ENCODE peak calls at places on chromosomes 2 and 18, in eight cellular contexts. One of them, this sample, is unnamed.

GRCh38 chr18:48391863-48392262 is 17.3 kb downstream of the ZBTB7C start:
- DNase-seq in ovary: no peak
- DNase-seq in prostate gland: peak
- DNase-seq in IMR-90: no peak
- DNase-seq in lung: no peak
- DNase-seq in foreskin fibroblast: no peak
- DNase-seq in GM06990: no peak
- DNase-seq in breast epithelium: peak
- DNase-seq in this sample: no peak

GRCh38 chr2:45218931-45219339 is 209.7 kb upstream of the SIX2 start:
- DNase-seq in IMR-90: no peak
- DNase-seq in breast epithelium: no peak
- DNase-seq in ovary: no peak
- DNase-seq in lung: peak
- DNase-seq in GM06990: no peak
- DNase-seq in prostate gland: peak
- DNase-seq in foreskin fibroblast: no peak
- DNase-seq in this sample: peak

GRCh38 chr2:40178971-40179370 is 272.9 kb downstream of the SLC8A1 start:
- DNase-seq in prostate gland: no peak
- DNase-seq in lung: no peak
- DNase-seq in foreskin fibroblast: peak
- DNase-seq in breast epithelium: no peak
- DNase-seq in ovary: no peak
- DNase-seq in GM06990: no peak
- DNase-seq in IMR-90: peak
- DNase-seq in this sample: no peak

GRCh38 chr18:42860011-42860410 is 255.5 kb downstream of the RIT2 start:
- DNase-seq in lung: no peak
- DNase-seq in IMR-90: no peak
- DNase-seq in foreskin fibroblast: no peak
- DNase-seq in prostate gland: no peak
- DNase-seq in breast epithelium: no peak
- DNase-seq in GM06990: no peak
- DNase-seq in ovary: no peak
- DNase-seq in this sample: peak

GRCh38 chr2:95179451-95179850 is 13.8 kb downstream of the ZNF2 start:
- DNase-seq in ovary: no peak
- DNase-seq in foreskin fibroblast: no peak
- DNase-seq in lung: no peak
- DNase-seq in breast epithelium: no peak
- DNase-seq in IMR-90: no peak
- DNase-seq in GM06990: no peak
- DNase-seq in prostate gland: no peak
- DNase-seq in this sample: no peak

GRCh38 chr2:24779121-24779520 is 14.1 kb downstream of the PTRHD1 start:
- DNase-seq in breast epithelium: no peak
- DNase-seq in ovary: no peak
- DNase-seq in IMR-90: no peak
- DNase-seq in foreskin fibroblast: no peak
- DNase-seq in GM06990: no peak
- DNase-seq in lung: no peak
- DNase-seq in prostate gland: no peak
- DNase-seq in this sample: peak

GRCh38 chr2:9815076-9815475 is 28.2 kb upstream of the TAF1B start:
- DNase-seq in GM06990: no peak
- DNase-seq in IMR-90: no peak
- DNase-seq in prostate gland: no peak
- DNase-seq in foreskin fibroblast: no peak
- DNase-seq in breast epithelium: no peak
- DNase-seq in lung: no peak
- DNase-seq in ovary: no peak
- DNase-seq in this sample: no peak

GRCh38 chr2:175203621-175204496 is 22.3 kb upstream of the ATP5MC3 start:
- DNase-seq in lung: peak
- DNase-seq in GM06990: no peak
- DNase-seq in foreskin fibroblast: peak
- DNase-seq in prostate gland: peak
- DNase-seq in ovary: no peak
- DNase-seq in IMR-90: peak
- DNase-seq in breast epithelium: no peak
- DNase-seq in this sample: peak

GRCh38 chr2:180776924-180777323 is 203.5 kb upstream of the UBE2E3 start:
- DNase-seq in foreskin fibroblast: no peak
- DNase-seq in breast epithelium: no peak
- DNase-seq in lung: no peak
- DNase-seq in prostate gland: no peak
- DNase-seq in IMR-90: peak
- DNase-seq in GM06990: no peak
- DNase-seq in ovary: no peak
- DNase-seq in this sample: no peak

GRCh38 chr18:5556317-5556974 is 12.6 kb upstream of the EPB41L3 start:
- DNase-seq in foreskin fibroblast: peak
- DNase-seq in lung: no peak
- DNase-seq in GM06990: no peak
- DNase-seq in IMR-90: peak
- DNase-seq in breast epithelium: no peak
- DNase-seq in prostate gland: no peak
- DNase-seq in ovary: no peak
- DNase-seq in this sample: no peak

GRCh38 chr2:129008881-129009554 is 690.4 kb upstream of the HS6ST1 start:
- DNase-seq in foreskin fibroblast: no peak
- DNase-seq in IMR-90: no peak
- DNase-seq in breast epithelium: no peak
- DNase-seq in prostate gland: no peak
- DNase-seq in lung: no peak
- DNase-seq in ovary: no peak
- DNase-seq in GM06990: no peak
- DNase-seq in this sample: no peak

GRCh38 chr2:33491685-33492084 is 15.2 kb downstream of the RASGRP3 start:
- DNase-seq in lung: no peak
- DNase-seq in foreskin fibroblast: no peak
- DNase-seq in GM06990: no peak
- DNase-seq in prostate gland: no peak
- DNase-seq in IMR-90: no peak
- DNase-seq in breast epithelium: no peak
- DNase-seq in ovary: no peak
- DNase-seq in this sample: no peak

GRCh38 chr2:98839292-98839691 is 96.7 kb downstream of the CRACDL start:
- DNase-seq in prostate gland: no peak
- DNase-seq in ovary: no peak
- DNase-seq in GM06990: no peak
- DNase-seq in IMR-90: peak
- DNase-seq in breast epithelium: no peak
- DNase-seq in lung: no peak
- DNase-seq in foreskin fibroblast: peak
- DNase-seq in this sample: no peak

GRCh38 chr2:62197609-62198236 is 1.8 kb downstream of the B3GNT2 start:
- DNase-seq in foreskin fibroblast: peak
- DNase-seq in GM06990: peak
- DNase-seq in ovary: peak
- DNase-seq in prostate gland: peak
- DNase-seq in lung: peak
- DNase-seq in IMR-90: no peak
- DNase-seq in breast epithelium: no peak
- DNase-seq in this sample: peak

GRCh38 chr18:58315739-58316215 is 271.8 kb downstream of the NEDD4L start:
- DNase-seq in ovary: no peak
- DNase-seq in foreskin fibroblast: no peak
- DNase-seq in breast epithelium: peak
- DNase-seq in prostate gland: no peak
- DNase-seq in IMR-90: no peak
- DNase-seq in GM06990: no peak
- DNase-seq in lung: no peak
- DNase-seq in this sample: peak

GRCh38 chr18:31101148-31102019 is 837 bp downstream of the DSC2 start:
- DNase-seq in lung: peak
- DNase-seq in ovary: peak
- DNase-seq in IMR-90: no peak
- DNase-seq in prostate gland: peak
- DNase-seq in foreskin fibroblast: no peak
- DNase-seq in breast epithelium: peak
- DNase-seq in GM06990: peak
- DNase-seq in this sample: peak

GRCh38 chr2:63977904-63978303 is 41.3 kb downstream of the VPS54 start:
- DNase-seq in prostate gland: no peak
- DNase-seq in breast epithelium: no peak
- DNase-seq in foreskin fibroblast: no peak
- DNase-seq in lung: no peak
- DNase-seq in IMR-90: no peak
- DNase-seq in ovary: no peak
- DNase-seq in GM06990: peak
- DNase-seq in this sample: no peak

GRCh38 chr18:79952996-79953559 is 1.6 kb upstream of the SLC66A2 start:
- DNase-seq in IMR-90: no peak
- DNase-seq in foreskin fibroblast: no peak
- DNase-seq in breast epithelium: peak
- DNase-seq in lung: no peak
- DNase-seq in ovary: no peak
- DNase-seq in GM06990: no peak
- DNase-seq in prostate gland: no peak
- DNase-seq in this sample: no peak

GRCh38 chr2:210230984-210231383 is 5.7 kb upstream of the ACADL start:
- DNase-seq in prostate gland: no peak
- DNase-seq in breast epithelium: no peak
- DNase-seq in IMR-90: no peak
- DNase-seq in foreskin fibroblast: no peak
- DNase-seq in lung: no peak
- DNase-seq in GM06990: no peak
- DNase-seq in ovary: no peak
- DNase-seq in this sample: no peak

GRCh38 chr2:168166902-168167510 is 80.4 kb downstream of the STK39 start:
- DNase-seq in GM06990: no peak
- DNase-seq in lung: no peak
- DNase-seq in breast epithelium: no peak
- DNase-seq in ovary: no peak
- DNase-seq in prostate gland: no peak
- DNase-seq in foreskin fibroblast: peak
- DNase-seq in IMR-90: peak
- DNase-seq in this sample: peak

GRCh38 chr2:219592721-219593120 is 4.9 kb upstream of the STK11IP start:
- DNase-seq in foreskin fibroblast: peak
- DNase-seq in IMR-90: no peak
- DNase-seq in breast epithelium: no peak
- DNase-seq in prostate gland: no peak
- DNase-seq in GM06990: no peak
- DNase-seq in ovary: no peak
- DNase-seq in lung: no peak
- DNase-seq in this sample: no peak

GRCh38 chr2:185979546-185980071 is 241.0 kb downstream of the FSIP2 start:
- DNase-seq in IMR-90: no peak
- DNase-seq in lung: no peak
- DNase-seq in GM06990: no peak
- DNase-seq in prostate gland: no peak
- DNase-seq in breast epithelium: no peak
- DNase-seq in ovary: no peak
- DNase-seq in foreskin fibroblast: peak
- DNase-seq in this sample: peak
- TF ChIP-seq CTCF in IMR-90: no peak
- TF ChIP-seq CTCF in lung: no peak
- TF ChIP-seq CTCF in GM06990: no peak
- TF ChIP-seq CTCF in prostate gland: no peak
- TF ChIP-seq CTCF in breast epithelium: no peak
- TF ChIP-seq CTCF in ovary: no peak
- TF ChIP-seq CTCF in foreskin fibroblast: no peak
- TF ChIP-seq CTCF in this sample: no peak

GRCh38 chr2:47249931-47250330 is 94.8 kb upstream of the STPG4 start:
- DNase-seq in ovary: no peak
- DNase-seq in lung: no peak
- DNase-seq in foreskin fibroblast: no peak
- DNase-seq in breast epithelium: no peak
- DNase-seq in GM06990: no peak
- DNase-seq in prostate gland: no peak
- DNase-seq in IMR-90: no peak
- DNase-seq in this sample: no peak
- TF ChIP-seq CTCF in ovary: no peak
- TF ChIP-seq CTCF in lung: no peak
- TF ChIP-seq CTCF in foreskin fibroblast: no peak
- TF ChIP-seq CTCF in breast epithelium: no peak
- TF ChIP-seq CTCF in GM06990: no peak
- TF ChIP-seq CTCF in prostate gland: no peak
- TF ChIP-seq CTCF in IMR-90: no peak
- TF ChIP-seq CTCF in this sample: no peak

GRCh38 chr2:237541242-237541641 is 25.1 kb upstream of the PRLH start:
- DNase-seq in IMR-90: no peak
- DNase-seq in GM06990: no peak
- DNase-seq in ovary: no peak
- DNase-seq in prostate gland: no peak
- DNase-seq in foreskin fibroblast: no peak
- DNase-seq in lung: no peak
- DNase-seq in breast epithelium: no peak
- DNase-seq in this sample: no peak
- TF ChIP-seq CTCF in IMR-90: no peak
- TF ChIP-seq CTCF in GM06990: no peak
- TF ChIP-seq CTCF in ovary: no peak
- TF ChIP-seq CTCF in prostate gland: no peak
- TF ChIP-seq CTCF in foreskin fibroblast: no peak
- TF ChIP-seq CTCF in lung: no peak
- TF ChIP-seq CTCF in breast epithelium: no peak
- TF ChIP-seq CTCF in this sample: no peak

GRCh38 chr2:23622466-23622865 is 237.5 kb downstream of the KLHL29 start:
- DNase-seq in ovary: no peak
- DNase-seq in IMR-90: no peak
- DNase-seq in GM06990: no peak
- DNase-seq in foreskin fibroblast: no peak
- DNase-seq in breast epithelium: no peak
- DNase-seq in prostate gland: no peak
- DNase-seq in lung: no peak
- DNase-seq in this sample: no peak

GRCh38 chr2:23622966-23623665 is 238.1 kb downstream of the KLHL29 start:
- DNase-seq in prostate gland: no peak
- DNase-seq in lung: no peak
- DNase-seq in breast epithelium: no peak
- DNase-seq in GM06990: no peak
- DNase-seq in IMR-90: no peak
- DNase-seq in foreskin fibroblast: peak
- DNase-seq in ovary: no peak
- DNase-seq in this sample: no peak

GRCh38 chr2:23625726-23626125 is 240.7 kb downstream of the KLHL29 start:
- DNase-seq in prostate gland: no peak
- DNase-seq in GM06990: no peak
- DNase-seq in ovary: no peak
- DNase-seq in breast epithelium: no peak
- DNase-seq in IMR-90: no peak
- DNase-seq in lung: no peak
- DNase-seq in foreskin fibroblast: no peak
- DNase-seq in this sample: no peak

GRCh38 chr2:23624915-23625314 is 239.9 kb downstream of the KLHL29 start:
- DNase-seq in breast epithelium: no peak
- DNase-seq in lung: no peak
- DNase-seq in prostate gland: no peak
- DNase-seq in ovary: no peak
- DNase-seq in GM06990: no peak
- DNase-seq in IMR-90: no peak
- DNase-seq in foreskin fibroblast: no peak
- DNase-seq in this sample: no peak

DNA sequence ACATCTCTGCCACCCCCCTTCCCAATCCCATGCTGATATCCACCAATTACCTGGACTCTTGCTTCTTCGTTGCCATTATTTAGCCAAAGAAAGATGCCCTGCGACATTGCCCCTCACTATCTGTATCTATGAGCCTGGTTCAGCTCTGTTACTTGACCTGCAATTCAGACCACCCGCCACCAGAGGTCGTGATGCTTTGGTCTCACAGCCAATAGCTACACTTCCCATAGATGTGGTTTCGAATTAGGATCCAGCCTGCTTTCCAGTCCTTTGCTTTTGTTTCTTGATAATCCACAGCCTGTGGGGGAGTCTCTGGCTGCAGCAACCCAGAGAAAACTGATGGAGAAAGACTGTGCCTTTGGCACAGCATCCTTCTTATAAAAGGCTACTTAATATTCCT is 239.4 kb downstream of the KLHL29 start:
- DNase-seq in foreskin fibroblast: peak
- DNase-seq in lung: no peak
- DNase-seq in GM06990: no peak
- DNase-seq in IMR-90: no peak
- DNase-seq in breast epithelium: no peak
- DNase-seq in ovary: no peak
- DNase-seq in prostate gland: no peak
- DNase-seq in this sample: peak
- TF ChIP-seq CTCF in foreskin fibroblast: peak
- TF ChIP-seq CTCF in lung: no peak
- TF ChIP-seq CTCF in GM06990: peak
- TF ChIP-seq CTCF in IMR-90: peak
- TF ChIP-seq CTCF in breast epithelium: no peak
- TF ChIP-seq CTCF in ovary: no peak
- TF ChIP-seq CTCF in prostate gland: no peak
- TF ChIP-seq CTCF in this sample: no peak